ENCODE peak calls at places on chromosomes 2 and 18, in five cellular contexts. Q is astrocyte, D is neural progenitor cell, W is fibroblast of lung, Y is GM23338. L is an unnamed sample. For H4K20me1, the result is how much of the 10 kb centered on the place peaks cover.

GRCh38 chr18:42706618-42707017 is 408.9 kb downstream of the RIT2 start:
- DNase-seq in Q (no peak), D (peak), W (no peak), Y (peak), L (no peak)

GRCh38 chr2:95333888-95334338 is 36.8 kb downstream of the KCNIP3 start:
- DNase-seq in Q (peak), D (no peak), W (peak), Y (no peak), L (peak)

GRCh38 chr2:108388045-108388444 is 10.3 kb downstream of the SULT1C4 start:
- DNase-seq in Q (no peak), D (no peak), W (no peak), Y (no peak), L (no peak)

GRCh38 chr2:65654496-65654895 is 222.1 kb upstream of the SPRED2 start:
- DNase-seq in Q (no peak), D (no peak), W (no peak), Y (no peak), L (no peak)

GRCh38 chr2:24349097-24349496 is 11.2 kb downstream of the ITSN2 start:
- DNase-seq in Q (no peak), D (no peak), W (no peak), Y (no peak), L (no peak)

GRCh38 chr18:72223733-72224132 is 320.4 kb downstream of the CBLN2 start:
- DNase-seq in Q (no peak), D (no peak), W (no peak), Y (no peak), L (no peak)

GRCh38 chr2:88690591-88691338 is 708 bp upstream of the RPIA start:
- DNase-seq in Q (peak), D (no peak), W (no peak), Y (peak), L (peak)

GRCh38 chr2:161486111-161486510 is 70.0 kb downstream of the TBR1 start:
- DNase-seq in Q (no peak), D (no peak), W (no peak), Y (no peak), L (no peak)

GRCh38 chr2:181106229-181106628 is 125.8 kb downstream of the UBE2E3 start:
- DNase-seq in Q (peak), D (peak), W (peak), Y (no peak), L (peak)

GRCh38 chr18:74050807-74051206 is 96.8 kb downstream of the FBXO15 start:
- DNase-seq in Q (no peak), D (no peak), W (no peak), Y (no peak), L (no peak)

GRCh38 chr2:54457326-54458023 is 1.3 kb downstream of the SPTBN1 start:
- DNase-seq in Q (no peak), D (peak), W (peak), Y (peak), L (peak)

GRCh38 chr18:37640504-37640903 is 74.9 kb upstream of the CELF4 start:
- DNase-seq in Q (no peak), D (no peak), W (no peak), Y (peak), L (no peak)

GRCh38 chr18:79529991-79530390 is 134.3 kb downstream of the NFATC1 start:
- DNase-seq in Q (no peak), D (no peak), W (no peak), Y (no peak), L (no peak)

GRCh38 chr2:120746179-120746549 is 10.5 kb downstream of the GLI2 start:
- DNase-seq in Q (no peak), D (no peak), W (no peak), Y (no peak), L (no peak)

GRCh38 chr2:60861736-60862135 is 19.6 kb upstream of the REL start:
- DNase-seq in Q (no peak), D (no peak), W (no peak), Y (no peak), L (peak)

GRCh38 chr2:200735061-200735460 is 76.6 kb upstream of the BZW1 start:
- DNase-seq in Q (no peak), D (no peak), W (no peak), Y (no peak), L (peak)

GRCh38 chr2:45830322-45830721 is 178.8 kb downstream of the PRKCE start:
- DNase-seq in Q (no peak), D (no peak), W (no peak), Y (no peak), L (no peak)

GRCh38 chr2:95056461-95057459 is 31.3 kb downstream of the MAL start:
- DNase-seq in Q (no peak), D (no peak), W (no peak), Y (no peak), L (peak)

GRCh38 chr2:31401580-31401979 is 13.0 kb downstream of the XDH start:
- DNase-seq in Q (peak), D (no peak), W (peak), Y (no peak), L (peak)

GRCh38 chr2:110679337-110679707 is 1.5 kb upstream of the BUB1 start:
- DNase-seq in Q (peak), D (no peak), W (peak), Y (no peak), L (peak)

GRCh38 chr18:13628211-13628610 is 98.1 kb downstream of the FAM210A start:
- DNase-seq in Q (no peak), D (peak), W (no peak), Y (no peak), L (no peak)

GRCh38 chr18:58005036-58005435 is 39.0 kb upstream of the NEDD4L start:
- DNase-seq in Q (peak), D (no peak), W (peak), Y (no peak), L (peak)

GRCh38 chr18:67845035-67845434 is 328.5 kb upstream of the DSEL start:
- DNase-seq in Q (no peak), D (no peak), W (peak), Y (no peak), L (peak)

GRCh38 chr18:12067671-12068070 is 26.0 kb upstream of the ANKRD62 start:
- DNase-seq in Q (no peak), D (no peak), W (no peak), Y (no peak), L (no peak)

GRCh38 chr2:156626931-156627330 is 190.8 kb downstream of the GPD2 start:
- DNase-seq in Q (no peak), D (no peak), W (no peak), Y (no peak), L (no peak)

GRCh38 chr2:182300603-182301002 is 126.2 kb downstream of the PDE1A start:
- DNase-seq in Q (peak), D (no peak), W (peak), Y (no peak), L (no peak)

GRCh38 chr2:202344178-202344577 is 31.9 kb upstream of the BMPR2 start:
- DNase-seq in Q (no peak), D (no peak), W (no peak), Y (peak), L (no peak)

GRCh38 chr18:51861041-51861440 is 479.0 kb upstream of the DCC start:
- DNase-seq in Q (no peak), D (no peak), W (no peak), Y (no peak), L (no peak)

GRCh38 chr2:73933194-73933593 is 6.5 kb downstream of the DGUOK start:
- DNase-seq in Q (no peak), D (no peak), W (no peak), Y (no peak), L (peak)

GRCh38 chr2:58137856-58138255 is 91.2 kb downstream of the VRK2 start:
- DNase-seq in Q (no peak), D (no peak), W (no peak), Y (no peak), L (no peak)

GRCh38 chr2:207762146-207762545 is 7.6 kb downstream of the FZD5 start:
- DNase-seq in Q (peak), D (no peak), W (no peak), Y (no peak), L (peak)

GRCh38 chr2:26685312-26685711 is 7.2 kb upstream of the KCNK3 start:
- DNase-seq in Q (no peak), D (no peak), W (no peak), Y (no peak), L (no peak)

GRCh38 chr2:38751847-38752410 is 768 bp upstream of the SRSF7 start:
- DNase-seq in Q (no peak), D (peak), W (no peak), Y (peak), L (peak)

DNA sequence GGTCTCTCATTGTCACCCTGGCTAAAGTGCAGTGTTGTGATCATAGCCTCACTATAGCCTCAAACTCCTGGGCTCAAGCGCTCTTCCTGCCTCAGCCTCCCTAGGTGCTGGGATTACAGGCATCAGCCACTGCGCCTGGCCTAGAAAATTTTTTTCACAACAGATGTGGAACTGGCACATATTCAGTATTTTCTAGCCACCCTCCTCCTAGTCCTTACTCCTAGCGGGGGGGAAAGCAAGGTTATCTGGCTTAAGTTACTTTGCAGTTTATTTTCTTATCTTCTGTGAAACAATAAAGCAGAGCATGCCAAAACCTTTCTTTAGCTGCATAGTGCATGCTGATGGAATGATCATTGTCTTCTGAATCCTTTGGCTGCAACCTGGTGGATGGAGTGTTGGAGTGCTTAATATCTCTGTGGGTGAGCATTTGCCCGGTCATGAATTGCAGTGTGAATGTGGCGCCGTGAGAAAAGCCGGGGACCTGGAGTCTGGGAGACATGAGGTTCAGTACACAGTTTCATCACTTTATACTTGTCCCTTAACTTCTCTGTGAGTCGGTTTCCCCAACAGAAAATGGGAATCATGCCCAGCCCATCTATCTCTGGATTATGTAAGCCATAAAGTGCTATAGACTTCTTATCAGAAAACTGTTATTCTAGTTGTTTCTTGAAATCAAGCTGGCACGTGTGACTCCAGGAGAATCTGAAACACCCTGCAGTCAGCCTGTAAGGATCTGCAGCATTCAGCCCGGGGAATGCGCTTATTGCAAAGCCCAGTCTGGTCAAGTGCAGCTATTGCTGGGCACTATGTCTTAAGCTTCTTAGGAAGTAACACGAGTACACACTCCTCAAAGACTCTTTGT is 38.2 kb upstream of the MAP3K20 start:
- DNase-seq in Q (no peak), D (no peak), W (peak), Y (no peak), L (no peak)
- H3K27ac ChIP-seq in Q (no peak), D (no peak), W (no peak), Y (no peak), L (no peak)

DNA sequence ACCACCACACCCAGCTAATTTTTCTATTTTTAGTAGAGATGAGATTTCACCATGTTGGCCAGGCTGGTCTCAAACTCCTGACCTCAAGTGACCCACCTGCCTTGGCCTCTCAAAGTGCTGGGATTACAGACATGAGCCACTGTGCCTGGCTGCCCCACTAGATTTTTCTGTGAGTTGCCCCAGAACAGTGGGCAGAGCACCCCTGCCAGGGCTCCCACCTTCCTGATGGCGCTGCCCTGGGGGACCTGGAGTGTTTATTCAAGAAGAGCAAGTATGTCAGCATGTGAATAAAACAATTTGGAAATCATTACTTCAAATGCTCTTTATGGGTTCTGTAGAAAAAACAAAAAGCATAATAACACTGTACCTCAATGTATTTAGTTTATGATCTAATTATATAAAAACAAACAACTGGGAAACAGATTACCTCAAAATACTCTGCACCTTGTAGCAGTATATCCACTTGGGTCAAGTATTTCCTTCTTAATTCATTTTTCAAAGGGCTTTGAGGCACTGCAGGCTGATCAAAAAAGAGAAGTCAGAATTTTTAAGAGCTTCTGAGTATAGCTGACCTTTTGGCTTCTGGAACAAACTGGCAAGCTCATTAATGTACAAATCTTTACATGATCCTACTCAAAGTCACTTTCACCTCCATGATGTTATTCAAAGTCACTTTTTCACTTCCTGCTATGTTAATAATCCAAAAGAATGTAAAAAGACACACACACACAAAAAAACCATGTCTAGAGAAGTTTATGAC is 8.9 kb downstream of the HJURP start:
- DNase-seq in Q (no peak), D (no peak), W (no peak), Y (no peak), L (no peak)
- H4K20me1 ChIP-seq in Q (under half), D (half or more), W (under half), Y (under half), L (under half)

GRCh38 chr2:187528042-187528441 is 26.2 kb downstream of the TFPI start:
- DNase-seq in Q (no peak), D (peak), W (no peak), Y (no peak), L (no peak)

GRCh38 chr2:187529248-187529976 is 24.8 kb downstream of the TFPI start:
- DNase-seq in Q (no peak), D (no peak), W (no peak), Y (no peak), L (no peak)

GRCh38 chr2:187527262-187527661 is 27.0 kb downstream of the TFPI start:
- DNase-seq in Q (peak), D (peak), W (peak), Y (no peak), L (peak)

GRCh38 chr2:187525164-187525900 is 28.9 kb downstream of the TFPI start:
- DNase-seq in Q (no peak), D (no peak), W (no peak), Y (no peak), L (no peak)

DNA sequence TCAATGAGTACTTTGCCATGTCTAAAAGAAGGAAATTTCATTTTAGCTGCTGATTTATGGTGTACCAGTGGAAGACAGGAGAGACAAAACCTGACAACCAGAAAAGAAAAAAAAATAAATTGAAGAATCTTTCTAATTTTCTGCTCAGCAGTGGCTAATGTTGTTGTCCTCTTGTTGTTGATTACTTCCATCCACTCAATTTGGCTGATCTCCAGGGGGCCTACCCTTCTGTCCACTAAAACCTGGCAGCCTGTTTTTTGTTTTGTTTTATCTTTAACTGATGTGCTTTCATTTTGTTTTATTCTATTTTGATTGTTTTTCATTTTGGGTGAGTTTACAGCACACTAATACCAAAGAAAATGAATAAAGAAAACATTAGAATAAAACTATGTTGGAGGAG is 27.5 kb downstream of the TFPI start:
- DNase-seq in Q (no peak), D (peak), W (no peak), Y (no peak), L (no peak)
- H3K27ac ChIP-seq in Q (peak), D (peak), W (no peak), Y (no peak), L (peak)

DNA sequence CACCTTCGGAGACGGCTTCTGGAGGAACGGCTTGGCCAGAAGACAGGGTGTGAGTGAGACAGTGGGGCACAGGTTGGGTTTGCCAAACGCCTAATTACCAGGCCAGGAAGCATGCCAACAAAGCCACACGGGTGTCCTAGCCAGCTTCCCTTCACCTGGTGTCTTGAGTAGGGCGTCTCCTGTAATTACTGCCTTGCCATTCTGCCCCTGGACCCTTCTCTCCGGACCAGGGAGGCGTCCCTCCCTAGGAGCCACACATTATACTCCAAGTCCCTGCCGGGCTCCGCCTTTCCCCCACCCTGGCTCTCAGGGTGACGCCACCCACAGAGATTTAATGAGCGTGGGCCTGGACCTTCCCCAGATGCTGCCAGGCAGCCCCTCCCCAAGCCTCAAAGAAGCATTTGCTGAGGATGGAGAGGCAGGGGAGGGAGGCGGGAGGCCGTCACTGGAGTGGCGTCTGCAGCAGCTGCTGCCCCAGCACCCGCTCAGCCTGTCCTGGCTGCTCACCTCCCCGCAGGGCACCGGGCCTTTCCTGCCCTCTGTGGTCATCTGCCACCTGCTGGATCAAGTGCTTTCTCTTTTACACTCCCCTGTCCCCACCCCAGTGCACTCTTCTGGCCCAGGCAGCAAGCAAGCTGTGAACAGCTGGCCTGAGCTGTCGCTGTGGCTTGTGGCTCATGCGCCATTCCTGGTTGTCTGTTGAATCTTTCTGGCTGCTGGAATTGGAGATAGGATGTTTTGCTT is 20.7 kb downstream of the FOSL2 start:
- DNase-seq in Q (no peak), D (peak), W (peak), Y (peak), L (no peak)
- H4K20me1 ChIP-seq in Q (half or more), D (under half), W (under half), Y (under half), L (under half)